ENCODE peak calls at places on chromosomes 7 and 10, in ten cellular contexts. One of them, this sample, is unnamed.

GRCh38 chr10:80498833-80499671 is 38.6 kb upstream of the SH2D4B start:
- DNase-seq in cardiac fibroblast: peak
- DNase-seq in Kasumi-1: peak
- DNase-seq in endothelial cell of umbilical vein: peak
- DNase-seq in GM13976: no peak
- DNase-seq in CD4-positive, alpha-beta memory T cell: no peak
- DNase-seq in choroid plexus epithelial cell: peak
- DNase-seq in activated CD4-positive, alpha-beta T cell treated with anti-CD3 and anti-CD28 coated beads, Interleukin-2, amount 50 U/mL, for 4 hours: peak
- DNase-seq in HT1080: peak
- DNase-seq in BE2C: peak
- DNase-seq in this sample: peak

GRCh38 chr7:30166155-30166840 is 31.5 kb downstream of the MTURN start:
- DNase-seq in choroid plexus epithelial cell: no peak
- DNase-seq in cardiac fibroblast: no peak
- DNase-seq in GM13976: no peak
- DNase-seq in Kasumi-1: no peak
- DNase-seq in endothelial cell of umbilical vein: no peak
- DNase-seq in activated CD4-positive, alpha-beta T cell treated with anti-CD3 and anti-CD28 coated beads, Interleukin-2, amount 50 U/mL, for 4 hours: no peak
- DNase-seq in BE2C: no peak
- DNase-seq in CD4-positive, alpha-beta memory T cell: no peak
- DNase-seq in HT1080: no peak
- DNase-seq in this sample: no peak

GRCh38 chr10:58107506-58107905 is 160.2 kb downstream of the IPMK start:
- DNase-seq in cardiac fibroblast: peak
- DNase-seq in activated CD4-positive, alpha-beta T cell treated with anti-CD3 and anti-CD28 coated beads, Interleukin-2, amount 50 U/mL, for 4 hours: no peak
- DNase-seq in GM13976: no peak
- DNase-seq in CD4-positive, alpha-beta memory T cell: no peak
- DNase-seq in HT1080: peak
- DNase-seq in Kasumi-1: no peak
- DNase-seq in choroid plexus epithelial cell: peak
- DNase-seq in endothelial cell of umbilical vein: no peak
- DNase-seq in BE2C: no peak
- DNase-seq in this sample: no peak

GRCh38 chr7:158802535-158803199 is 26.6 kb downstream of the ESYT2 start:
- DNase-seq in Kasumi-1: no peak
- DNase-seq in CD4-positive, alpha-beta memory T cell: no peak
- DNase-seq in endothelial cell of umbilical vein: no peak
- DNase-seq in choroid plexus epithelial cell: peak
- DNase-seq in activated CD4-positive, alpha-beta T cell treated with anti-CD3 and anti-CD28 coated beads, Interleukin-2, amount 50 U/mL, for 4 hours: no peak
- DNase-seq in cardiac fibroblast: peak
- DNase-seq in GM13976: no peak
- DNase-seq in BE2C: no peak
- DNase-seq in HT1080: peak
- DNase-seq in this sample: no peak

GRCh38 chr10:132361581-132362101 is 29.6 kb downstream of the LRRC27 start:
- DNase-seq in GM13976: no peak
- DNase-seq in endothelial cell of umbilical vein: no peak
- DNase-seq in CD4-positive, alpha-beta memory T cell: no peak
- DNase-seq in activated CD4-positive, alpha-beta T cell treated with anti-CD3 and anti-CD28 coated beads, Interleukin-2, amount 50 U/mL, for 4 hours: no peak
- DNase-seq in Kasumi-1: no peak
- DNase-seq in cardiac fibroblast: no peak
- DNase-seq in HT1080: no peak
- DNase-seq in BE2C: no peak
- DNase-seq in choroid plexus epithelial cell: no peak
- DNase-seq in this sample: no peak

GRCh38 chr10:43985941-43986340 is 337.3 kb upstream of the ZNF32 start:
- DNase-seq in activated CD4-positive, alpha-beta T cell treated with anti-CD3 and anti-CD28 coated beads, Interleukin-2, amount 50 U/mL, for 4 hours: no peak
- DNase-seq in BE2C: no peak
- DNase-seq in HT1080: no peak
- DNase-seq in CD4-positive, alpha-beta memory T cell: no peak
- DNase-seq in cardiac fibroblast: no peak
- DNase-seq in choroid plexus epithelial cell: no peak
- DNase-seq in GM13976: no peak
- DNase-seq in endothelial cell of umbilical vein: no peak
- DNase-seq in Kasumi-1: no peak
- DNase-seq in this sample: no peak

GRCh38 chr7:19390795-19391194 is 245.6 kb upstream of the FERD3L start:
- DNase-seq in BE2C: no peak
- DNase-seq in CD4-positive, alpha-beta memory T cell: no peak
- DNase-seq in endothelial cell of umbilical vein: no peak
- DNase-seq in GM13976: no peak
- DNase-seq in Kasumi-1: no peak
- DNase-seq in HT1080: no peak
- DNase-seq in choroid plexus epithelial cell: peak
- DNase-seq in cardiac fibroblast: no peak
- DNase-seq in activated CD4-positive, alpha-beta T cell treated with anti-CD3 and anti-CD28 coated beads, Interleukin-2, amount 50 U/mL, for 4 hours: no peak
- DNase-seq in this sample: no peak

GRCh38 chr10:57775250-57775649 is 492.4 kb downstream of the IPMK start:
- DNase-seq in activated CD4-positive, alpha-beta T cell treated with anti-CD3 and anti-CD28 coated beads, Interleukin-2, amount 50 U/mL, for 4 hours: no peak
- DNase-seq in GM13976: no peak
- DNase-seq in BE2C: no peak
- DNase-seq in choroid plexus epithelial cell: no peak
- DNase-seq in endothelial cell of umbilical vein: no peak
- DNase-seq in CD4-positive, alpha-beta memory T cell: no peak
- DNase-seq in cardiac fibroblast: no peak
- DNase-seq in HT1080: no peak
- DNase-seq in Kasumi-1: no peak
- DNase-seq in this sample: no peak

GRCh38 chr7:3455826-3456444 is 154.9 kb downstream of the SDK1 start:
- DNase-seq in GM13976: no peak
- DNase-seq in cardiac fibroblast: peak
- DNase-seq in BE2C: no peak
- DNase-seq in CD4-positive, alpha-beta memory T cell: no peak
- DNase-seq in HT1080: peak
- DNase-seq in choroid plexus epithelial cell: peak
- DNase-seq in Kasumi-1: no peak
- DNase-seq in endothelial cell of umbilical vein: peak
- DNase-seq in activated CD4-positive, alpha-beta T cell treated with anti-CD3 and anti-CD28 coated beads, Interleukin-2, amount 50 U/mL, for 4 hours: no peak
- DNase-seq in this sample: peak

GRCh38 chr7:89813096-89813495 is 341.2 kb upstream of the STEAP1 start:
- DNase-seq in choroid plexus epithelial cell: no peak
- DNase-seq in BE2C: no peak
- DNase-seq in cardiac fibroblast: peak
- DNase-seq in CD4-positive, alpha-beta memory T cell: no peak
- DNase-seq in Kasumi-1: no peak
- DNase-seq in activated CD4-positive, alpha-beta T cell treated with anti-CD3 and anti-CD28 coated beads, Interleukin-2, amount 50 U/mL, for 4 hours: no peak
- DNase-seq in endothelial cell of umbilical vein: no peak
- DNase-seq in HT1080: no peak
- DNase-seq in GM13976: no peak
- DNase-seq in this sample: no peak

GRCh38 chr7:154342971-154343633 is 290.9 kb downstream of the DPP6 start:
- DNase-seq in choroid plexus epithelial cell: no peak
- DNase-seq in GM13976: no peak
- DNase-seq in HT1080: no peak
- DNase-seq in BE2C: no peak
- DNase-seq in activated CD4-positive, alpha-beta T cell treated with anti-CD3 and anti-CD28 coated beads, Interleukin-2, amount 50 U/mL, for 4 hours: no peak
- DNase-seq in Kasumi-1: no peak
- DNase-seq in endothelial cell of umbilical vein: no peak
- DNase-seq in cardiac fibroblast: no peak
- DNase-seq in CD4-positive, alpha-beta memory T cell: no peak
- DNase-seq in this sample: no peak

GRCh38 chr7:105102557-105103352 is 88.8 kb downstream of the KMT2E start:
- DNase-seq in GM13976: no peak
- DNase-seq in choroid plexus epithelial cell: no peak
- DNase-seq in CD4-positive, alpha-beta memory T cell: no peak
- DNase-seq in cardiac fibroblast: no peak
- DNase-seq in BE2C: no peak
- DNase-seq in activated CD4-positive, alpha-beta T cell treated with anti-CD3 and anti-CD28 coated beads, Interleukin-2, amount 50 U/mL, for 4 hours: no peak
- DNase-seq in Kasumi-1: no peak
- DNase-seq in HT1080: no peak
- DNase-seq in endothelial cell of umbilical vein: no peak
- DNase-seq in this sample: no peak

GRCh38 chr10:111129348-111129747 is 52.5 kb downstream of the ADRA2A start:
- DNase-seq in Kasumi-1: no peak
- DNase-seq in HT1080: no peak
- DNase-seq in GM13976: no peak
- DNase-seq in cardiac fibroblast: no peak
- DNase-seq in BE2C: no peak
- DNase-seq in activated CD4-positive, alpha-beta T cell treated with anti-CD3 and anti-CD28 coated beads, Interleukin-2, amount 50 U/mL, for 4 hours: no peak
- DNase-seq in choroid plexus epithelial cell: no peak
- DNase-seq in endothelial cell of umbilical vein: no peak
- DNase-seq in CD4-positive, alpha-beta memory T cell: no peak
- DNase-seq in this sample: no peak

GRCh38 chr10:97849101-97849490 is 547 bp upstream of the GOLGA7B start:
- DNase-seq in GM13976: no peak
- DNase-seq in choroid plexus epithelial cell: no peak
- DNase-seq in endothelial cell of umbilical vein: no peak
- DNase-seq in activated CD4-positive, alpha-beta T cell treated with anti-CD3 and anti-CD28 coated beads, Interleukin-2, amount 50 U/mL, for 4 hours: no peak
- DNase-seq in HT1080: no peak
- DNase-seq in CD4-positive, alpha-beta memory T cell: no peak
- DNase-seq in cardiac fibroblast: no peak
- DNase-seq in BE2C: no peak
- DNase-seq in Kasumi-1: no peak
- DNase-seq in this sample: no peak

GRCh38 chr10:60524541-60524940 is 134.9 kb upstream of the ANK3 start:
- DNase-seq in BE2C: no peak
- DNase-seq in GM13976: no peak
- DNase-seq in HT1080: peak
- DNase-seq in choroid plexus epithelial cell: peak
- DNase-seq in CD4-positive, alpha-beta memory T cell: no peak
- DNase-seq in endothelial cell of umbilical vein: no peak
- DNase-seq in Kasumi-1: no peak
- DNase-seq in activated CD4-positive, alpha-beta T cell treated with anti-CD3 and anti-CD28 coated beads, Interleukin-2, amount 50 U/mL, for 4 hours: no peak
- DNase-seq in cardiac fibroblast: peak
- DNase-seq in this sample: no peak

GRCh38 chr10:110535958-110536891 is 31.3 kb upstream of the SMC3 start:
- DNase-seq in activated CD4-positive, alpha-beta T cell treated with anti-CD3 and anti-CD28 coated beads, Interleukin-2, amount 50 U/mL, for 4 hours: peak
- DNase-seq in endothelial cell of umbilical vein: peak
- DNase-seq in HT1080: peak
- DNase-seq in choroid plexus epithelial cell: peak
- DNase-seq in GM13976: peak
- DNase-seq in CD4-positive, alpha-beta memory T cell: peak
- DNase-seq in Kasumi-1: peak
- DNase-seq in BE2C: peak
- DNase-seq in cardiac fibroblast: peak
- DNase-seq in this sample: peak

This sample was measured in dermis blood vessel endothelial cell.